ENCODE peak calls at places on chromosomes 3 and 15, in nine cellular contexts. A is uterus, U is esophagus squamous epithelium, B is esophagus muscularis mucosa, E is A549, L is body of pancreas, Q is IMR-90, H is K562, G is adrenal gland. W is an unnamed sample. For H3K4me1, the result is how much of the 10 kb centered on the place peaks cover.

GRCh38 chr3:108472011-108472591 is 38.3 kb downstream of the MYH15 start:
- DNase-seq in A (no peak), U (no peak), B (no peak), E (peak), L (no peak), Q (peak), H (no peak), G (peak), W (no peak)

GRCh38 chr3:116579843-116580242 is 129.7 kb upstream of the TUSC7 start:
- DNase-seq in A (no peak), U (no peak), B (no peak), E (peak), L (no peak), Q (peak), H (no peak), G (no peak), W (no peak)

GRCh38 chr3:72976182-72976825 is 20.3 kb upstream of the PPP4R2 start:
- DNase-seq in A (no peak), U (no peak), B (no peak), E (no peak), L (no peak), Q (peak), H (no peak), G (no peak), W (no peak)

GRCh38 chr3:197541756-197542539 is 13.8 kb downstream of the BDH1 start:
- DNase-seq in A (no peak), U (no peak), B (no peak), E (no peak), L (peak), Q (peak), H (peak), G (peak), W (no peak)

GRCh38 chr3:11212784-11213183 is 58.5 kb downstream of the HRH1 start:
- DNase-seq in A (no peak), U (no peak), B (no peak), E (no peak), L (no peak), Q (no peak), H (no peak), G (no peak), W (no peak)

GRCh38 chr3:79038057-79038456 is 729.7 kb downstream of the ROBO1 start:
- DNase-seq in A (no peak), U (no peak), B (no peak), E (no peak), L (no peak), Q (peak), H (no peak), G (no peak), W (no peak)

GRCh38 chr15:59532770-59533379 is 78.7 kb upstream of the GCNT3 start:
- DNase-seq in A (no peak), U (no peak), B (no peak), E (peak), L (peak), Q (peak), H (peak), G (peak), W (no peak)

GRCh38 chr3:163561151-163561550 is 1517.1 kb downstream of the SI start:
- DNase-seq in A (no peak), U (no peak), B (no peak), E (no peak), L (no peak), Q (no peak), H (no peak), G (no peak), W (no peak)

GRCh38 chr3:127682576-127682975 is 9.8 kb downstream of the ABTB1 start:
- DNase-seq in A (peak), U (no peak), B (no peak), E (no peak), L (no peak), Q (no peak), H (no peak), G (peak), W (no peak)

GRCh38 chr3:9770276-9770812 is 597 bp upstream of the CAMK1 start:
- DNase-seq in A (peak), U (no peak), B (peak), E (peak), L (peak), Q (no peak), H (no peak), G (peak), W (peak)

GRCh38 chr15:77654975-77655374 is 22.3 kb upstream of the LINGO1 start:
- DNase-seq in A (no peak), U (no peak), B (no peak), E (peak), L (no peak), Q (no peak), H (peak), G (no peak), W (no peak)

GRCh38 chr3:87792532-87793321 is 266.1 kb downstream of the CGGBP1 start:
- DNase-seq in A (no peak), U (no peak), B (no peak), E (peak), L (no peak), Q (no peak), H (peak), G (no peak), W (no peak)

GRCh38 chr3:133944181-133944580 is 48.5 kb upstream of the RAB6B start:
- DNase-seq in A (no peak), U (no peak), B (no peak), E (no peak), L (no peak), Q (peak), H (no peak), G (no peak), W (no peak)

GRCh38 chr3:133945696-133946095 is 50.0 kb upstream of the RAB6B start:
- DNase-seq in A (no peak), U (no peak), B (no peak), E (no peak), L (no peak), Q (no peak), H (no peak), G (no peak), W (no peak)

GRCh38 chr3:133942761-133943535 is 47.3 kb upstream of the RAB6B start:
- DNase-seq in A (no peak), U (no peak), B (no peak), E (no peak), L (no peak), Q (no peak), H (no peak), G (no peak), W (no peak)

GRCh38 chr3:133944641-133945441 is 49.2 kb upstream of the RAB6B start:
- DNase-seq in A (no peak), U (no peak), B (no peak), E (no peak), L (peak), Q (peak), H (no peak), G (peak), W (peak)

GRCh38 chr3:133943639-133944131 is 48.0 kb upstream of the RAB6B start:
- DNase-seq in A (no peak), U (no peak), B (no peak), E (peak), L (peak), Q (peak), H (peak), G (no peak), W (no peak)
- H3K4me1 ChIP-seq in A (under half), U (under half), B (half or more), E (under half), L (under half), Q (under half), H (under half), G (under half), W (under half)

GRCh38 chr3:134640872-134641470 is 9.9 kb downstream of the KY start:
- DNase-seq in A (no peak), U (no peak), B (no peak), E (peak), L (no peak), Q (peak), H (peak), G (no peak), W (no peak)
- TF ChIP-seq CTCF in A (peak), U (no peak), B (peak), E (peak), L (no peak), Q (peak), H (peak), G (peak), W (peak)

GRCh38 chr3:167012691-167013090 is 367.4 kb downstream of the ZBBX start:
- DNase-seq in A (no peak), U (no peak), B (no peak), E (no peak), L (no peak), Q (no peak), H (no peak), G (no peak), W (no peak)

GRCh38 chr3:167008765-167009164 is 371.3 kb downstream of the ZBBX start:
- DNase-seq in A (no peak), U (no peak), B (no peak), E (no peak), L (no peak), Q (no peak), H (no peak), G (no peak), W (no peak)
- TF ChIP-seq POLR2A in A (no peak), U (no peak), B (no peak), E (no peak), L (no peak), Q (no peak), H (no peak), G (no peak), W (no peak)

GRCh38 chr15:73630030-73630429 is 3.2 kb downstream of the NPTN start:
- DNase-seq in A (no peak), U (no peak), B (no peak), E (no peak), L (no peak), Q (no peak), H (no peak), G (no peak), W (no peak)

GRCh38 chr15:73630796-73631471 is 2.3 kb downstream of the NPTN start:
- DNase-seq in A (no peak), U (no peak), B (no peak), E (no peak), L (no peak), Q (no peak), H (no peak), G (no peak), W (no peak)

GRCh38 chr15:73626072-73626471 is 7.1 kb downstream of the NPTN start:
- DNase-seq in A (no peak), U (no peak), B (no peak), E (no peak), L (no peak), Q (no peak), H (no peak), G (no peak), W (no peak)

GRCh38 chr15:73628976-73629854 is 4.0 kb downstream of the NPTN start:
- DNase-seq in A (no peak), U (no peak), B (no peak), E (no peak), L (no peak), Q (no peak), H (no peak), G (no peak), W (no peak)

DNA sequence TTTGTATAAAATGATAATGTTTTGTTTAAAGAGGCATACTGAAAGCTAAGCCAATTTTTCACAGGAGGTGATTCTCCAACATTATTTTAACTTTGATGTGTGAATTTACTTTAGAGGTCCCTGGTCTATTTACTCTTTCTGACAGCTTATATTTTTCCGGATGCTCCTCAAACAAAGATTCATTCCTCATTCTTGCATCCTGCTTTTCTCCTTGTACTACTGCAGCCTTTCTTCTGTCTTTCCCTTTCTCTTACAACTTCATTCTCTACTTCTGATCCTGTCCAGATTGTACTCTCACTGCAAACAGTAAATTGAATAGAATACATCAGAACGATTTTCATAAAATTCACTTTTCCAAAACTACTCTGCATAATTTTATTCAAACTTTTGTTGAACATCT is 5.1 kb downstream of the NPTN start:
- DNase-seq in A (no peak), U (no peak), B (no peak), E (no peak), L (no peak), Q (no peak), H (no peak), G (no peak), W (no peak)
- H3K4me1 ChIP-seq in A (under half), U (half or more), B (half or more), E (half or more), L (half or more), Q (under half), H (under half), G (under half), W (under half)

GRCh38 chr3:25592510-25592968 is 72.2 kb downstream of the TOP2B start:
- DNase-seq in A (peak), U (no peak), B (no peak), E (peak), L (peak), Q (peak), H (peak), G (peak), W (peak)
- TF ChIP-seq CTCF in A (peak), U (no peak), B (peak), E (peak), L (no peak), Q (peak), H (peak), G (no peak), W (no peak)

GRCh38 chr3:123883111-123883510 is 1.0 kb downstream of the MYLK start:
- DNase-seq in A (no peak), U (no peak), B (no peak), E (no peak), L (no peak), Q (no peak), H (no peak), G (no peak), W (no peak)

GRCh38 chr3:123881771-123882170 is 2.4 kb downstream of the MYLK start:
- DNase-seq in A (no peak), U (no peak), B (no peak), E (no peak), L (no peak), Q (no peak), H (no peak), G (no peak), W (no peak)

GRCh38 chr3:123884993-123885392 is 861 bp upstream of the MYLK start:
- DNase-seq in A (no peak), U (no peak), B (no peak), E (no peak), L (no peak), Q (no peak), H (no peak), G (no peak), W (no peak)

GRCh38 chr3:123883656-123884257 is 375 bp downstream of the MYLK start:
- DNase-seq in A (peak), U (no peak), B (peak), E (peak), L (no peak), Q (no peak), H (no peak), G (peak), W (no peak)

DNA sequence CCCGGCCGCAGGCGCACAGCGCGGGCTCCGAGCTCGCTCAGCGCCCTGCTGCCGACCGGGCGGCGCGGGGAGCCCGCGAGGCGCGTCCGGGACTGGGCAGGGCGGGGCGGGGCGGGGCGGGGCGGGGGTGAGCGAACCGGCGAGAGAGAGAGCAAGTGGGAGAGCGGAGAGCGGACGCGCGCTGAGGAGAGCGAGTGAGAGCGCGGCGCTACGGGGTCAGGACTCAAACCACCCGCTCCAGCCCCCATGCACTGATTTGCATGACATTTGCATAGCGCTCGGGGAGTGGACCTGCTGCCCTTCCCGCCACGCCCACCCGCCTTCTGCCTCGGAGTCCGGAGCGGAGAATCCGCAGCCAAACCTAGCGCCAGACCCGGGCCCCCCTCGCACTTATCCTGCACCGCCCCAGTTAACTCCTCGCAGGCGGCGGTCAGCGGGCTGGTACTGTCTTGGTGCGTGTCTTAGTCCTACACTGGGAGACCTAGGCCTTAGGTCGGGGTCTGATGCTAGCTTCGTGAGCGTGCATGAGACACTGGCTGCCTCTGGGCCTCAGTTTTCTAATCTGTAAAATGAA is at the start of gene MYLK:
- DNase-seq in A (peak), U (no peak), B (no peak), E (peak), L (peak), Q (peak), H (peak), G (peak), W (no peak)
- TF ChIP-seq POLR2A in A (no peak), U (no peak), B (no peak), E (peak), L (no peak), Q (no peak), H (no peak), G (no peak), W (no peak)

DNA sequence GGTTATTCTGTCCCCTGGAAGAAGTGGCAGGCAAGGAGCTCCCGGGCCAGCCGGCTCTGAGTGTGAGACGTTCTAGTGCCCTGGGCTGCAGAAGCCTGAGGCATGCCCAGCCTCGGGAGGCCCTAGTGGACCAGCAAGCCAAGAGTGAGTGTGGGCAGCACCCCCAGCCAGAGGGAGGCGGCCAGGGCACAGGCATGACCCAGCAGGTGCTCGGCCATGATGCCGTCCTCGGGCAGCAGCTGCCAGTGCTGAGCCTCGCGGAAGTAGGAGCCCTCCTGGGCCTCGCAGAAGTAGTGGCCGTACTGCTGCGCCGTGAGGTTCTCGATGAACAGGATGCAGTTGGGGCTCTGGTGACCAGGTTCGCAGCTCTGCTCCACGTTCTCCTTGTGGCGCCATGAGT is 23.3 kb downstream of the SEMA7A start:
- DNase-seq in A (no peak), U (no peak), B (no peak), E (no peak), L (no peak), Q (no peak), H (no peak), G (no peak), W (no peak)
- H3K4me1 ChIP-seq in A (under half), U (under half), B (under half), E (under half), L (under half), Q (under half), H (under half), G (under half), W (under half)

DNA sequence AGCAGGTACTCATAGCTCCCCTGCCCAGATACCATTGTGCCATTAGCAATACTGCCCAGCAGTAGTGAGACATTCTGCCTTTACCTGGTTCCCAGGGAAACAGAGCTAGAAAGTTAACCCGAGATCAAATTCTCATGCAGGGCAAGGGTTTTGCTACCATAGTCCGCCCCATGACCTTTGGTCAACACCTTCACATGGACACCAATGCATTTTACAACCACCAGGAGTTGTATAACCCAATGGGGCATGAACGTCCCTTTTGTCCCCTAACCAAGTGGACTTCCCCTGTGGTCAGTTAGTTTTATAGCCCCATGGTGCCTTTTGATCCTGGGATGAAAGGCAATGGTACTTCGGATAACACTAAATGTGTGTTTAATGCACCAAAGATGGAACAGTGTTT is 151.7 kb upstream of the IQSEC1 start:
- DNase-seq in A (no peak), U (no peak), B (no peak), E (no peak), L (no peak), Q (no peak), H (no peak), G (no peak), W (no peak)
- TF ChIP-seq CTCF in A (no peak), U (no peak), B (no peak), E (no peak), L (no peak), Q (no peak), H (no peak), G (no peak), W (no peak)

DNA sequence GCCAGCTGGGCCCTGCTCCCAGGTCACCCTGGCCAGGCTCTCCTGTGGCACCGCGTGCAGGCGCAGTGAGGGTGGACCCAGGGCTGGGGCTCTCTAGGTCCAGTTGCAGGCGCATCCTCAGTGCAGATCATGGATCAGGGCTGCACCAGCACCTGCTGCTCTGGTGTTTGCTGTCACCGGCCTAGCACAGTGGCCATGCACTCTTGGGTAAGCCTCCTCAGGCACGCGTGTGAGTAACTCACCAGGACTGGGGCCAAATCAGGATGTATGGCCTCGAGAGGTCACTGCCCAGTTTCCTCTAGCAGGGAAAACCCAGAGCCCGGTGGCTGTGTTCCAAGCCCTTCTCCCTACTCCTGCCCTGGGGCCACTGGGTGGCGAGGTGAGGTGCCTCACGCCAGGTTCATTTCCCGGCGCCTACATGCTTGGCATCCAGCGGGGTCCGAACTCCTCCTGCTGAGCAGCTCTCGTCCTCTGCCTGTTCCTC is 45.5 kb upstream of the SLC41A3 start:
- DNase-seq in A (peak), U (no peak), B (peak), E (no peak), L (peak), Q (peak), H (no peak), G (peak), W (no peak)
- TF ChIP-seq POLR2A in A (no peak), U (no peak), B (no peak), E (no peak), L (no peak), Q (no peak), H (no peak), G (no peak), W (no peak)

DNA sequence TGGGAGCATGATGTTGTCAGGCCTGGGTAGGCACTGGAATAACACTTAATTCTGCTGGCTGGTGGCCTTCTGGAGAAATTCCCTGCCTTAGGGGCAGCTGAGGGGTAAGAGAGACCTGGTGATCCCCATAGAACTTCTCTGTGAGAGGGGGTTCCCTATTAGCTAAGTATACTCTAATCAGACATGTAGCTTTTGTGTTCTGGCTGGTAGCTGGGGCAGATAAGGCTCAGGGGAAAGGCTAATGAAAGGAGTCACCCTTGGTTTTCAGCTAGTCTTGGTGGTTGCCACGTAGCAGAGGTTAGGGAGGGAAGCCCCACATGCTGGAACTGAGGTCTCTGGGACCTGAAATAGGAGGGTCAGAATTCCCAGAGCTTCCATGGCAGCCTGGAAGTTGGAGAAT is 961 bp upstream of the HDDC3 start:
- DNase-seq in A (no peak), U (no peak), B (no peak), E (no peak), L (no peak), Q (no peak), H (no peak), G (no peak), W (no peak)
- H3K4me1 ChIP-seq in A (under half), U (under half), B (half or more), E (under half), L (half or more), Q (under half), H (half or more), G (under half), W (under half)